ENCODE peak calls at places on chromosomes 1 and 21, in six cellular contexts. W is A549, V is sigmoid colon, F is tibial nerve, M is right lobe of liver, E is HCT116. R is an unnamed sample.

GRCh38 chr1:228511539-228512445 is 24.6 kb downstream of the RNF187 start:
- DNase-seq in F (no peak), W (no peak), V (no peak), E (no peak), M (no peak), R (no peak)

GRCh38 chr1:240098534-240098933 is 6.9 kb downstream of the FMN2 start:
- DNase-seq in V (no peak), M (no peak), F (no peak), E (no peak), W (no peak), R (no peak)

GRCh38 chr1:23904748-23905357 is 8.3 kb downstream of the CNR2 start:
- DNase-seq in F (no peak), E (no peak), W (no peak), V (no peak), M (no peak), R (no peak)

GRCh38 chr1:43253876-43254275 is 15.9 kb upstream of the TMEM125 start:
- DNase-seq in W (no peak), V (no peak), M (peak; percentile 2), F (no peak), E (no peak), R (no peak)

GRCh38 chr1:177780096-177780700 is 189.7 kb downstream of the SEC16B start:
- DNase-seq in M (no peak), W (peak; percentile 24), F (no peak), V (no peak), E (peak; percentile 32), R (peak; percentile 20)

GRCh38 chr1:2385606-2386280 is 5.6 kb downstream of the MORN1 start:
- DNase-seq in M (no peak), W (no peak), V (peak; percentile 57), F (no peak), E (no peak), R (no peak)

GRCh38 chr1:84344286-84344685 is 42.8 kb downstream of the SAMD13 start:
- DNase-seq in M (no peak), E (no peak), V (no peak), W (no peak), F (no peak), R (peak; percentile 7)

GRCh38 chr21:26546698-26547097 is 26.4 kb downstream of the CYYR1 start:
- DNase-seq in W (no peak), E (no peak), M (peak; percentile 21), V (no peak), F (no peak), R (no peak)

GRCh38 chr1:182634306-182635072 is 30.3 kb upstream of the RGS16 start:
- DNase-seq in F (no peak), M (no peak), V (peak; percentile 64), W (no peak), E (no peak), R (no peak)

GRCh38 chr21:26405735-26406361 is 167.2 kb downstream of the CYYR1 start:
- DNase-seq in F (no peak), E (no peak), V (no peak), M (no peak), W (peak; percentile 4), R (peak; percentile 74)

GRCh38 chr1:113141650-113142473 is 68.9 kb downstream of the LRIG2 start:
- DNase-seq in E (no peak), W (no peak), F (no peak), V (no peak), M (no peak), R (no peak)

GRCh38 chr1:1629430-1630190 is 2.4 kb upstream of the MMP23B start:
- DNase-seq in E (no peak), V (peak; percentile 71), F (no peak), W (no peak), M (peak; percentile 44), R (no peak)

GRCh38 chr1:224762046-224762445 is 145.9 kb downstream of the CNIH3 start:
- DNase-seq in F (no peak), V (no peak), E (no peak), M (no peak), W (no peak), R (no peak)

GRCh38 chr1:223052931-223053330 is 90.1 kb downstream of the TLR5 start:
- DNase-seq in V (no peak), M (no peak), E (no peak), W (no peak), F (no peak), R (no peak)

GRCh38 chr1:206710457-206710823 is 25.7 kb downstream of the MAPKAPK2 start:
- DNase-seq in V (no peak), M (no peak), E (no peak), F (no peak), W (no peak), R (no peak)

GRCh38 chr21:44815225-44815624 is 2.6 kb downstream of the SUMO3 start:
- DNase-seq in V (peak; percentile 64), M (no peak), E (no peak), W (no peak), F (no peak), R (no peak)
- TF ChIP-seq POLR2A in V (no peak), M (no peak), E (no peak), W (no peak), F (no peak), R (no peak)

DNA sequence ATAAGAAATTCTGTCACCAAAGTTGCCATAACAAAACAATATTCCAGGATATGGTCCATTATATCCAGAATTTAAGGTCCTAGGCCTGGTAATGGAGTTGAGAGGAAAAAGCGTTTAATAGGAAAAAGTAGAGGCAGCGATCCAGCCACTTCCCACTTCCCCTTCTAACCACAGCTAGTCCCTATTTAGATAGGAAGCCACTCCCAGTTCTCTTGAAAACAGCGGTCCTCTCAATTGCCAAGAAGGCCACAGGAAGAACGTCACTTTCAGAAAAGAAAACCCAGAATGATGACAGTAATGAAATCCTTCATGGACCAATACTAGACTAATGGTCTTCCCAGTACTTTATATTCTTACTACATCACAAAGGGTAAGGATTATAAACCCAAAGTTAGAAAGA is 38.6 kb downstream of the ABL2 start:
- DNase-seq in V (no peak), F (no peak), E (no peak), M (no peak), W (no peak), R (no peak)
- TF ChIP-seq POLR2A in V (no peak), F (no peak), E (no peak), M (no peak), W (no peak), R (no peak)

GRCh38 chr1:230067871-230068814 is 1.1 kb downstream of the GALNT2 start:
- DNase-seq in F (no peak), V (no peak), W (peak; percentile 43), E (no peak), M (peak; percentile 42), R (no peak)

GRCh38 chr1:230067441-230067870 is 418 bp downstream of the GALNT2 start:
- DNase-seq in F (peak; percentile 21), V (peak; percentile 81), M (no peak), E (no peak), W (peak; percentile 41), R (no peak)

GRCh38 chr1:230066036-230066435 is 1.0 kb upstream of the GALNT2 start:
- DNase-seq in V (no peak), M (no peak), E (no peak), F (no peak), W (no peak), R (no peak)

GRCh38 chr1:230068952-230069684 is 2.1 kb downstream of the GALNT2 start:
- DNase-seq in M (no peak), F (no peak), V (no peak), W (no peak), E (no peak), R (no peak)

DNA sequence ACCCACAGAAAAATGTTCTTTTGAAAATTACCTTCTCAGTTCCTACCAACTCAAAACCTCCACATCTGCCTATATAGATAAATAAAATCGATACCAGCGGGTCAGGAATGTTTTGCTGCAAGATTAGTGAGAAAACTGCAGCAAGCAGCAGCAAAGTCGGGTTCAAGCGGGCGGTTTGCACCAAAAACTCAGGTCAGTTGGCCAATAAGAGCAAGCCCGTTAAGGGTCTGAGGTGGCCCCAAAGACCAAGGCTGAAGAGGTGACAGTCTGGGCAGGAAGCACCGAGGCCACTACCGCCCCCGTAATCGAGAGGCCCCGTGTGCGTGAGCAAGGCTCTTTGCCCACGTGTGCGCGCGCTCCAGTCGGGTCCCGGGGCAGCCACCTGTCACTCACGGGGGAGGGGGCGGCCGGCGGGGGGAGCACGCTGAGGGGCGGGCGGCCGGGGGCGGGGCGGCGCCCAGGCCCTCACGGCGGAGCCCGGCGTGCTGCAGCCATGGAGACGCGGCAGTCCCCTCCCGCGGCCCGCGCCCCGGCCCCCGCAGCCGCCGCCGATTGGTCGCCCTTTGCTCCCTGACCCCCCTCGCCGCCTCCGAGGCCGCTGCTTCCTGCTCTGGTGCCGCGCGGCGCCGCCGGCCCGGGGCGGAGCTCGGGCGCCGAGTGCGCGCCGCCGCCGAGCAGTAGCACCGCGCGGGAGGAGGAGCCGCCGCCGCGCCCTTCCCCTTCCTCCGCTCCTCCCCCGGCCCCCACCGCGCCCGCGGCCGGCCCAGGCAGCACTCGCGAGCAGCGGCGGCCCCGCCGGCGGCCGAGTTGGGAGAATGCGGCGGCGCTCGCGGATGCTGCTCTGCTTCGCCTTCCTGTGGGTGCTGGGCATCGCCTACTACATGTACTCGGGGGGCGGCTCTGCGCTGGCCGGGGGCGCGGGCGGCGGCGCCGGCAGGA is at the start of gene GALNT2:
- DNase-seq in W (peak; percentile 95), M (peak; percentile 96), F (peak; percentile 79), V (peak; percentile 93), E (peak; percentile 52), R (peak; percentile 88)
- TF ChIP-seq POLR2A in W (peak; percentile 77), M (peak; percentile 95), F (peak; percentile 86), V (no peak), E (peak; percentile 32), R (peak; percentile 88)

DNA sequence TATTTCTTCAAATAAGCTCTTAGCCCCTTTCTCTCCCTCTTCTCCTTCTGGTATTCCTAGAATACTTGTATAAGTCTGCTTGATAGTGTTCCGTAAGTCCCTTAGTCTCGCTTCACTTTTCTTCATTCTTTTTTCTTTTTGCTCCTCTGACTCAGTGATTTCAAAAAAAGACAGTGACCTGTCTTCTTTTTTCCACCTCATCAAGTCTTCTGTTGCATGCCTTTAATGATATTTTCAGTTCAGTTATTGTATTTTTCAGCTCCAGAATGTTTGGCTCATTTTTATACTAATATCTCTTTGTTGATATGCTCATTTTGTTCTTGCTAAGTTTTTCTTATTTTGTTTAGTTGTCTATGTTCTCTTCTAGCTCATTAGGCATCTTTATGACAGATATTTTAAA is 97.7 kb downstream of the POFUT2 start:
- DNase-seq in E (no peak), W (no peak), M (no peak), V (no peak), F (no peak), R (no peak)
- TF ChIP-seq POLR2A in E (no peak), W (no peak), M (no peak), V (no peak), F (no peak), R (no peak)